ENCODE peak calls at places on chromosomes 2 and 18, in seven cellular contexts. One of them, this sample, is unnamed. For H3K9me3, the result is how much of the 10 kb centered on the place peaks cover.

GRCh38 chr2:122031544-122032263 is 276.3 kb downstream of the TSN start:
- DNase-seq in ovary: no peak
- DNase-seq in heart right ventricle: peak
- DNase-seq in endodermal cell: no peak
- DNase-seq in astrocyte: no peak
- DNase-seq in CD8-positive, alpha-beta memory T cell: no peak
- DNase-seq in PC-9: no peak
- DNase-seq in this sample: no peak

GRCh38 chr2:78431241-78431640 is 594.3 kb upstream of the REG3G start:
- DNase-seq in ovary: no peak
- DNase-seq in heart right ventricle: no peak
- DNase-seq in endodermal cell: no peak
- DNase-seq in astrocyte: no peak
- DNase-seq in CD8-positive, alpha-beta memory T cell: no peak
- DNase-seq in PC-9: no peak
- DNase-seq in this sample: no peak

GRCh38 chr18:55559735-55560134 is 28.3 kb downstream of the TCF4 start:
- DNase-seq in ovary: no peak
- DNase-seq in heart right ventricle: peak
- DNase-seq in endodermal cell: no peak
- DNase-seq in astrocyte: no peak
- DNase-seq in CD8-positive, alpha-beta memory T cell: no peak
- DNase-seq in PC-9: no peak
- DNase-seq in this sample: no peak

GRCh38 chr2:142315353-142315752 is 184.5 kb upstream of the LRP1B start:
- DNase-seq in ovary: no peak
- DNase-seq in heart right ventricle: no peak
- DNase-seq in endodermal cell: no peak
- DNase-seq in astrocyte: peak
- DNase-seq in CD8-positive, alpha-beta memory T cell: no peak
- DNase-seq in PC-9: no peak
- DNase-seq in this sample: no peak

GRCh38 chr2:159086332-159086731 is 117.9 kb downstream of the TANC1 start:
- DNase-seq in ovary: peak
- DNase-seq in heart right ventricle: no peak
- DNase-seq in endodermal cell: no peak
- DNase-seq in astrocyte: no peak
- DNase-seq in CD8-positive, alpha-beta memory T cell: no peak
- DNase-seq in PC-9: no peak
- DNase-seq in this sample: no peak

GRCh38 chr2:235505210-235505741 is 11.4 kb downstream of the AGAP1 start:
- DNase-seq in ovary: no peak
- DNase-seq in heart right ventricle: no peak
- DNase-seq in endodermal cell: peak
- DNase-seq in astrocyte: no peak
- DNase-seq in CD8-positive, alpha-beta memory T cell: no peak
- DNase-seq in PC-9: no peak
- DNase-seq in this sample: no peak

GRCh38 chr18:8480506-8481328 is 128.5 kb upstream of the RAB12 start:
- DNase-seq in ovary: peak
- DNase-seq in heart right ventricle: no peak
- DNase-seq in endodermal cell: peak
- DNase-seq in astrocyte: peak
- DNase-seq in CD8-positive, alpha-beta memory T cell: no peak
- DNase-seq in PC-9: peak
- DNase-seq in this sample: no peak

GRCh38 chr2:127035212-127035611 is 71.7 kb downstream of the BIN1 start:
- DNase-seq in ovary: no peak
- DNase-seq in heart right ventricle: no peak
- DNase-seq in endodermal cell: no peak
- DNase-seq in astrocyte: no peak
- DNase-seq in CD8-positive, alpha-beta memory T cell: no peak
- DNase-seq in PC-9: no peak
- DNase-seq in this sample: no peak

GRCh38 chr18:61308795-61309393 is 24.3 kb upstream of the CDH20 start:
- DNase-seq in ovary: no peak
- DNase-seq in heart right ventricle: no peak
- DNase-seq in endodermal cell: no peak
- DNase-seq in astrocyte: no peak
- DNase-seq in CD8-positive, alpha-beta memory T cell: no peak
- DNase-seq in PC-9: no peak
- DNase-seq in this sample: no peak

GRCh38 chr2:235373171-235373570 is 120.7 kb upstream of the AGAP1 start:
- DNase-seq in ovary: no peak
- DNase-seq in heart right ventricle: no peak
- DNase-seq in endodermal cell: no peak
- DNase-seq in astrocyte: no peak
- DNase-seq in CD8-positive, alpha-beta memory T cell: no peak
- DNase-seq in PC-9: no peak
- DNase-seq in this sample: no peak

GRCh38 chr2:190649035-190649797 is at the start of gene NAB1:
- DNase-seq in ovary: peak
- DNase-seq in heart right ventricle: peak
- DNase-seq in endodermal cell: peak
- DNase-seq in astrocyte: no peak
- DNase-seq in CD8-positive, alpha-beta memory T cell: peak
- DNase-seq in PC-9: peak
- DNase-seq in this sample: peak

GRCh38 chr18:79484661-79485621 is 89.2 kb downstream of the NFATC1 start:
- DNase-seq in ovary: peak
- DNase-seq in heart right ventricle: no peak
- DNase-seq in endodermal cell: no peak
- DNase-seq in astrocyte: peak
- DNase-seq in CD8-positive, alpha-beta memory T cell: no peak
- DNase-seq in PC-9: peak
- DNase-seq in this sample: no peak

GRCh38 chr18:79400091-79400590 is 4.4 kb downstream of the NFATC1 start:
- DNase-seq in ovary: peak
- DNase-seq in heart right ventricle: peak
- DNase-seq in endodermal cell: peak
- DNase-seq in astrocyte: no peak
- DNase-seq in CD8-positive, alpha-beta memory T cell: peak
- DNase-seq in PC-9: no peak
- DNase-seq in this sample: peak

DNA sequence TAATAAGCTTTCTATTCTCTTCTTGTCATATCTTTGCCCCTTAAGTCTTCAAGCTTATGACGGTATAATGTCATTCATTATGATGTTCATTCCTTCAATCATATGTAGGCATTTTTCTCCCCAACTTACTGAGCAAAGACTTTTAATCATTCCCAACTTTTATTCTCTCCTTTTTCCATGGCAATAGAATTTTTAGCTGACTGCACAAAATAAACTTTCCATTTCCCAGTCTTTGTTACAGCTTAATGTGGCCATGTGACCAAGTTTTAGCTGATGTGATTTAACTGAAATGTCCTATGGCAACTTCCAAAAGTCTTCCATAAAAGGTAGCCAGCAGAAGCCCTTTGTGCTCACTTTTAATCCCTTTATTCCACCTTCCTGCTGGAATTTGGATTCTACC is 152.5 kb downstream of the ANKRD30B start:
- DNase-seq in ovary: no peak
- DNase-seq in heart right ventricle: no peak
- DNase-seq in endodermal cell: no peak
- DNase-seq in astrocyte: no peak
- DNase-seq in CD8-positive, alpha-beta memory T cell: no peak
- DNase-seq in PC-9: no peak
- DNase-seq in this sample: no peak
- H3K9me3 ChIP-seq in ovary: under half
- H3K9me3 ChIP-seq in heart right ventricle: under half
- H3K9me3 ChIP-seq in endodermal cell: half or more
- H3K9me3 ChIP-seq in astrocyte: under half
- H3K9me3 ChIP-seq in CD8-positive, alpha-beta memory T cell: under half
- H3K9me3 ChIP-seq in PC-9: under half
- H3K9me3 ChIP-seq in this sample: under half

GRCh38 chr2:170926743-170927297 is 2.2 kb upstream of the GORASP2 start:
- DNase-seq in ovary: no peak
- DNase-seq in heart right ventricle: no peak
- DNase-seq in endodermal cell: no peak
- DNase-seq in astrocyte: no peak
- DNase-seq in CD8-positive, alpha-beta memory T cell: no peak
- DNase-seq in PC-9: no peak
- DNase-seq in this sample: no peak
- H3K9me3 ChIP-seq in ovary: under half
- H3K9me3 ChIP-seq in heart right ventricle: under half
- H3K9me3 ChIP-seq in endodermal cell: under half
- H3K9me3 ChIP-seq in astrocyte: under half
- H3K9me3 ChIP-seq in CD8-positive, alpha-beta memory T cell: under half
- H3K9me3 ChIP-seq in PC-9: under half
- H3K9me3 ChIP-seq in this sample: under half

GRCh38 chr2:23037596-23037995 is 347.4 kb upstream of the KLHL29 start:
- DNase-seq in ovary: no peak
- DNase-seq in heart right ventricle: no peak
- DNase-seq in endodermal cell: no peak
- DNase-seq in astrocyte: no peak
- DNase-seq in CD8-positive, alpha-beta memory T cell: no peak
- DNase-seq in PC-9: no peak
- DNase-seq in this sample: no peak
- H3K9me3 ChIP-seq in ovary: under half
- H3K9me3 ChIP-seq in heart right ventricle: under half
- H3K9me3 ChIP-seq in endodermal cell: under half
- H3K9me3 ChIP-seq in astrocyte: under half
- H3K9me3 ChIP-seq in CD8-positive, alpha-beta memory T cell: under half
- H3K9me3 ChIP-seq in PC-9: under half
- H3K9me3 ChIP-seq in this sample: under half

GRCh38 chr2:231786917-231787292 is 660 bp downstream of the COPS7B start:
- DNase-seq in ovary: no peak
- DNase-seq in heart right ventricle: no peak
- DNase-seq in endodermal cell: no peak
- DNase-seq in astrocyte: no peak
- DNase-seq in CD8-positive, alpha-beta memory T cell: no peak
- DNase-seq in PC-9: no peak
- DNase-seq in this sample: no peak

GRCh38 chr2:231786177-231786916 is at the start of gene COPS7B:
- DNase-seq in ovary: peak
- DNase-seq in heart right ventricle: peak
- DNase-seq in endodermal cell: peak
- DNase-seq in astrocyte: peak
- DNase-seq in CD8-positive, alpha-beta memory T cell: peak
- DNase-seq in PC-9: peak
- DNase-seq in this sample: peak

GRCh38 chr2:231785822-231786176 is 446 bp upstream of the COPS7B start:
- DNase-seq in ovary: no peak
- DNase-seq in heart right ventricle: no peak
- DNase-seq in endodermal cell: no peak
- DNase-seq in astrocyte: no peak
- DNase-seq in CD8-positive, alpha-beta memory T cell: no peak
- DNase-seq in PC-9: no peak
- DNase-seq in this sample: no peak

GRCh38 chr2:231781798-231782726 is 980 bp upstream of the PDE6D start:
- DNase-seq in ovary: no peak
- DNase-seq in heart right ventricle: no peak
- DNase-seq in endodermal cell: no peak
- DNase-seq in astrocyte: peak
- DNase-seq in CD8-positive, alpha-beta memory T cell: no peak
- DNase-seq in PC-9: peak
- DNase-seq in this sample: no peak

GRCh38 chr2:231785413-231785812 is 832 bp upstream of the COPS7B start:
- DNase-seq in ovary: no peak
- DNase-seq in heart right ventricle: no peak
- DNase-seq in endodermal cell: no peak
- DNase-seq in astrocyte: no peak
- DNase-seq in CD8-positive, alpha-beta memory T cell: no peak
- DNase-seq in PC-9: no peak
- DNase-seq in this sample: no peak
- H3K9me3 ChIP-seq in ovary: under half
- H3K9me3 ChIP-seq in heart right ventricle: under half
- H3K9me3 ChIP-seq in endodermal cell: under half
- H3K9me3 ChIP-seq in astrocyte: under half
- H3K9me3 ChIP-seq in CD8-positive, alpha-beta memory T cell: under half
- H3K9me3 ChIP-seq in PC-9: under half
- H3K9me3 ChIP-seq in this sample: under half

DNA sequence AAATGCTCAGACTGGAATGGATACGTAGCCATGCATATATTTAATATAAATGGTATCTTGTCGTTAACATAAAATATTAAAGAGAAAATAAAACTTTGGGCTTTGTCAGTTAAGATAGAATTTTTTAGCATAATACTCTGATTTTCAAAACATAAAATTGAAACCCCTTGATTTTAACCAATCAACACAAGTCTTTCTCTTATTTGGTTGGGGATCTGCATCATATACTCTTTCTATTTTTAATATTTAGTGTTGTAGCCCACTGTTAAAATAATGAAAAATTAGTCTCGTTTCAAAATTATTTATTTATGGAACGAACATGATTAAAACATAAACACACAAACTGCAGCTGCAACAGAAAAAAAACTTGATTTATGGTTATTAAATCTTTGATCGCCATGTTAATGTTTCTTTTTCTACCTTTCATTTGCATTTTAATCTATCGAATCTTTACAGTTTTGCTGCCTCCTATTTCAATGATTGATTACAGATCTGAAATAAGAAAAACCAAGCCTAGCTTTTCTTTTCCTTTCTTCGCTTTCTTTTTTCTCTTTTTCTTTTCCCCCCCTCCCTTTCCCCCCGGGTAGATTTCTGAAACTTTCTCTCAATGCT is 145.5 kb downstream of the MEIS1 start:
- DNase-seq in ovary: no peak
- DNase-seq in heart right ventricle: no peak
- DNase-seq in endodermal cell: no peak
- DNase-seq in astrocyte: no peak
- DNase-seq in CD8-positive, alpha-beta memory T cell: no peak
- DNase-seq in PC-9: no peak
- DNase-seq in this sample: no peak
- H3K9me3 ChIP-seq in ovary: under half
- H3K9me3 ChIP-seq in heart right ventricle: under half
- H3K9me3 ChIP-seq in endodermal cell: under half
- H3K9me3 ChIP-seq in astrocyte: under half
- H3K9me3 ChIP-seq in CD8-positive, alpha-beta memory T cell: under half
- H3K9me3 ChIP-seq in PC-9: under half
- H3K9me3 ChIP-seq in this sample: under half

GRCh38 chr2:229084467-229084866 is 186.6 kb downstream of the PID1 start:
- DNase-seq in ovary: no peak
- DNase-seq in heart right ventricle: no peak
- DNase-seq in endodermal cell: no peak
- DNase-seq in astrocyte: peak
- DNase-seq in CD8-positive, alpha-beta memory T cell: no peak
- DNase-seq in PC-9: no peak
- DNase-seq in this sample: no peak
- H3K9me3 ChIP-seq in ovary: under half
- H3K9me3 ChIP-seq in heart right ventricle: under half
- H3K9me3 ChIP-seq in endodermal cell: under half
- H3K9me3 ChIP-seq in astrocyte: under half
- H3K9me3 ChIP-seq in CD8-positive, alpha-beta memory T cell: under half
- H3K9me3 ChIP-seq in PC-9: under half
- H3K9me3 ChIP-seq in this sample: under half

GRCh38 chr18:63997606-63998005 is 27.7 kb downstream of the SERPINB8 start:
- DNase-seq in ovary: no peak
- DNase-seq in heart right ventricle: no peak
- DNase-seq in endodermal cell: no peak
- DNase-seq in astrocyte: peak
- DNase-seq in CD8-positive, alpha-beta memory T cell: no peak
- DNase-seq in PC-9: no peak
- DNase-seq in this sample: no peak
- H3K9me3 ChIP-seq in ovary: under half
- H3K9me3 ChIP-seq in heart right ventricle: under half
- H3K9me3 ChIP-seq in endodermal cell: under half
- H3K9me3 ChIP-seq in astrocyte: under half
- H3K9me3 ChIP-seq in CD8-positive, alpha-beta memory T cell: under half
- H3K9me3 ChIP-seq in PC-9: under half
- H3K9me3 ChIP-seq in this sample: under half

This sample was measured in T-helper 17 cell.